ENCODE peak calls at places on chromosomes 16 and 17, in six cellular contexts. One of them, this sample, is unnamed.

GRCh38 chr16:69176033-69176780 is 10.8 kb upstream of the SNTB2 start:
- DNase-seq in pulmonary artery endothelial cell: no peak
- DNase-seq in activated T-helper 1 cell treated with Interleukin-2 at 50 U/mL for 16 hours: no peak
- DNase-seq in NCI-H774: no peak
- DNase-seq in activated CD8-positive, alpha-beta T cell treated with anti-CD3 and anti-CD28 coated beads for 36 hours: no peak
- DNase-seq in COR-L47: no peak
- DNase-seq in this sample: no peak

GRCh38 chr16:82888616-82889015 is 261.8 kb downstream of the CDH13 start:
- DNase-seq in pulmonary artery endothelial cell: no peak
- DNase-seq in activated T-helper 1 cell treated with Interleukin-2 at 50 U/mL for 16 hours: no peak
- DNase-seq in NCI-H774: no peak
- DNase-seq in activated CD8-positive, alpha-beta T cell treated with anti-CD3 and anti-CD28 coated beads for 36 hours: no peak
- DNase-seq in COR-L47: no peak
- DNase-seq in this sample: no peak

GRCh38 chr16:87921236-87921773 is 15.0 kb downstream of the CA5A start:
- DNase-seq in pulmonary artery endothelial cell: no peak
- DNase-seq in activated T-helper 1 cell treated with Interleukin-2 at 50 U/mL for 16 hours: no peak
- DNase-seq in NCI-H774: no peak
- DNase-seq in activated CD8-positive, alpha-beta T cell treated with anti-CD3 and anti-CD28 coated beads for 36 hours: no peak
- DNase-seq in COR-L47: no peak
- DNase-seq in this sample: no peak

GRCh38 chr17:8807070-8807550 is 7.9 kb upstream of the MFSD6L start:
- DNase-seq in pulmonary artery endothelial cell: no peak
- DNase-seq in activated T-helper 1 cell treated with Interleukin-2 at 50 U/mL for 16 hours: no peak
- DNase-seq in NCI-H774: no peak
- DNase-seq in activated CD8-positive, alpha-beta T cell treated with anti-CD3 and anti-CD28 coated beads for 36 hours: no peak
- DNase-seq in COR-L47: no peak
- DNase-seq in this sample: no peak

GRCh38 chr17:82356028-82356427 is 3.0 kb upstream of the TEX19 start:
- DNase-seq in pulmonary artery endothelial cell: no peak
- DNase-seq in activated T-helper 1 cell treated with Interleukin-2 at 50 U/mL for 16 hours: no peak
- DNase-seq in NCI-H774: no peak
- DNase-seq in activated CD8-positive, alpha-beta T cell treated with anti-CD3 and anti-CD28 coated beads for 36 hours: no peak
- DNase-seq in COR-L47: no peak
- DNase-seq in this sample: no peak

GRCh38 chr16:69526831-69527655 is 38.7 kb upstream of the NFAT5 start:
- DNase-seq in pulmonary artery endothelial cell: no peak
- DNase-seq in activated T-helper 1 cell treated with Interleukin-2 at 50 U/mL for 16 hours: no peak
- DNase-seq in NCI-H774: no peak
- DNase-seq in activated CD8-positive, alpha-beta T cell treated with anti-CD3 and anti-CD28 coated beads for 36 hours: no peak
- DNase-seq in COR-L47: no peak
- DNase-seq in this sample: no peak

GRCh38 chr16:64459821-64460220 is 662.0 kb downstream of the CDH11 start:
- DNase-seq in pulmonary artery endothelial cell: no peak
- DNase-seq in activated T-helper 1 cell treated with Interleukin-2 at 50 U/mL for 16 hours: no peak
- DNase-seq in NCI-H774: no peak
- DNase-seq in activated CD8-positive, alpha-beta T cell treated with anti-CD3 and anti-CD28 coated beads for 36 hours: no peak
- DNase-seq in COR-L47: no peak
- DNase-seq in this sample: no peak

GRCh38 chr17:15395091-15395490 is 53.7 kb upstream of the TEKT3 start:
- DNase-seq in pulmonary artery endothelial cell: no peak
- DNase-seq in activated T-helper 1 cell treated with Interleukin-2 at 50 U/mL for 16 hours: no peak
- DNase-seq in NCI-H774: no peak
- DNase-seq in activated CD8-positive, alpha-beta T cell treated with anti-CD3 and anti-CD28 coated beads for 36 hours: no peak
- DNase-seq in COR-L47: no peak
- DNase-seq in this sample: no peak

GRCh38 chr17:74569392-74570003 is 2.2 kb upstream of the CD300H start:
- DNase-seq in pulmonary artery endothelial cell: no peak
- DNase-seq in activated T-helper 1 cell treated with Interleukin-2 at 50 U/mL for 16 hours: no peak
- DNase-seq in NCI-H774: no peak
- DNase-seq in activated CD8-positive, alpha-beta T cell treated with anti-CD3 and anti-CD28 coated beads for 36 hours: peak; percentile 53
- DNase-seq in COR-L47: no peak
- DNase-seq in this sample: no peak

GRCh38 chr17:14103821-14104220 is 34.5 kb downstream of the COX10 start:
- DNase-seq in pulmonary artery endothelial cell: no peak
- DNase-seq in activated T-helper 1 cell treated with Interleukin-2 at 50 U/mL for 16 hours: no peak
- DNase-seq in NCI-H774: no peak
- DNase-seq in activated CD8-positive, alpha-beta T cell treated with anti-CD3 and anti-CD28 coated beads for 36 hours: no peak
- DNase-seq in COR-L47: no peak
- DNase-seq in this sample: no peak

GRCh38 chr17:41567317-41567716 is 4.5 kb downstream of the KRT9 start:
- DNase-seq in pulmonary artery endothelial cell: no peak
- DNase-seq in activated T-helper 1 cell treated with Interleukin-2 at 50 U/mL for 16 hours: no peak
- DNase-seq in NCI-H774: no peak
- DNase-seq in activated CD8-positive, alpha-beta T cell treated with anti-CD3 and anti-CD28 coated beads for 36 hours: peak; percentile 9
- DNase-seq in COR-L47: no peak
- DNase-seq in this sample: no peak

This sample was measured in T follicular helper cell.